ENCODE peak calls at places on chromosomes 1 and 21, in four cellular contexts. B, P, T and G are unnamed samples.

GRCh38 chr1:99682291-99682751 is 36.4 kb downstream of the PALMD start:
- DNase-seq in B (no peak), P (peak), T (no peak), G (no peak)

GRCh38 chr21:45572783-45573451 is 30.7 kb upstream of the SLC19A1 start:
- DNase-seq in B (no peak), P (no peak), T (no peak), G (no peak)

GRCh38 chr1:187744665-187745064 is 915.9 kb downstream of the PLA2G4A start:
- DNase-seq in B (no peak), P (no peak), T (no peak), G (no peak)

GRCh38 chr1:114725230-114725629 is 8.7 kb upstream of the NRAS start:
- DNase-seq in B (no peak), P (no peak), T (no peak), G (no peak)

GRCh38 chr1:34302798-34303197 is 126.1 kb downstream of the C1orf94 start:
- DNase-seq in B (no peak), P (no peak), T (no peak), G (no peak)

GRCh38 chr1:94025383-94026340 is 95.3 kb downstream of the ABCA4 start:
- DNase-seq in B (peak), P (peak), T (peak), G (peak)

GRCh38 chr1:178819123-178819522 is 51.8 kb downstream of the ANGPTL1 start:
- DNase-seq in B (no peak), P (no peak), T (no peak), G (peak)

GRCh38 chr1:32349211-32349708 is 13.0 kb downstream of the FAM229A start:
- DNase-seq in B (no peak), P (no peak), T (no peak), G (peak)

GRCh38 chr1:196059210-196059609 is 549.0 kb downstream of the KCNT2 start:
- DNase-seq in B (peak), P (no peak), T (no peak), G (no peak)

GRCh38 chr1:56551691-56552090 is 27.7 kb downstream of the PLPP3 start:
- DNase-seq in B (no peak), P (no peak), T (no peak), G (no peak)

GRCh38 chr1:2178875-2179274 is 15.7 kb downstream of the FAAP20 start:
- DNase-seq in B (no peak), P (no peak), T (no peak), G (no peak)

GRCh38 chr1:11913291-11913690 is 12.9 kb downstream of the KIAA2013 start:
- DNase-seq in B (no peak), P (no peak), T (no peak), G (peak)

GRCh38 chr1:211326528-211327340 is at the start of gene TRAF5:
- DNase-seq in B (peak), P (no peak), T (no peak), G (no peak)

GRCh38 chr1:184792450-184792969 is 37.9 kb upstream of the EDEM3 start:
- DNase-seq in B (no peak), P (peak), T (peak), G (peak)

GRCh38 chr1:235442788-235443429 is 61.3 kb downstream of the B3GALNT2 start:
- DNase-seq in B (peak), P (no peak), T (peak), G (no peak)

GRCh38 chr1:41975850-41976569 is 57.3 kb upstream of the HIVEP3 start:
- DNase-seq in B (no peak), P (no peak), T (no peak), G (no peak)

GRCh38 chr1:17561252-17561558 is 21.7 kb downstream of the ARHGEF10L start:
- DNase-seq in B (no peak), P (no peak), T (no peak), G (no peak)

GRCh38 chr1:3651011-3651938 is 1.0 kb upstream of the TP73 start:
- DNase-seq in B (no peak), P (no peak), T (no peak), G (no peak)

GRCh38 chr1:3654549-3655281 is 2.4 kb downstream of the TP73 start:
- DNase-seq in B (no peak), P (no peak), T (no peak), G (no peak)

GRCh38 chr1:3651939-3652537 is at the start of gene TP73:
- DNase-seq in B (peak), P (no peak), T (peak), G (no peak)

GRCh38 chr1:3653286-3653618 is 936 bp downstream of the TP73 start:
- DNase-seq in B (peak), P (no peak), T (no peak), G (no peak)

GRCh38 chr1:3652538-3653285 is 396 bp downstream of the TP73 start:
- DNase-seq in B (no peak), P (no peak), T (peak), G (peak)
- TF ChIP-seq TCF7L2 in B (no peak), P (no peak), T (no peak), G (no peak)

DNA sequence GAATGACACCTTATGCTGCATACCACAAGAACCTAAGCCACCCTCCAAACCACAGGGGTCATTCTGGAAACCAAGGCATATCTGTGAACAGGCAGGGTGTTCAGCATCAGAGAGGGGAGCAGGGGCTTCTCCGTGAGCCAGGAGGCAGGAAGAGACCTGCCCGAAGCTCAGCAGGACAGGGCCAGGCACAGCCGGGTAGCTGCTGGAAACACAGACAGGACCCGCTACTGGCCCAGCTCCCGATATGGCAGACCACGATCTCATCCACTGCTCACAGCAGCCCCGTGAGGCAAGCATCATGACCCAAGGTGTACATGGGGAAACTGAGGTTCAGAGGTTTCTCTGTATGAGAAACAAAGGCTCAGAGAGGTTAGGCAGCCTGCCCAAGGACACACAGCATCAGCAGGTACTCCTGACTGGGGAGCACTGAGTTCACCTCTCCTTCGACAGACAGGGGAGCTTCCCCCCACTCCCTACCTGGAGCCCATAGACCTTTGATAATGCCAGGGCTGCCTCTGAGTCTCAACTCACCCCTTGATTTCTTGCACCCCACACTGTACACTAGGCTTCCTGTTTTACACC is 317.7 kb downstream of the MATN1 start:
- DNase-seq in B (no peak), P (no peak), T (no peak), G (no peak)
- TF ChIP-seq TCF7L2 in B (no peak), P (no peak), T (no peak), G (no peak)

GRCh38 chr1:29456685-29457084 is 220.4 kb downstream of the PTPRU start:
- DNase-seq in B (no peak), P (no peak), T (no peak), G (no peak)
- TF ChIP-seq TCF7L2 in B (no peak), P (no peak), T (no peak), G (no peak)

GRCh38 chr1:248402748-248403147 is at the start of gene OR2T1:
- DNase-seq in B (no peak), P (no peak), T (no peak), G (no peak)

GRCh38 chr1:248406721-248407692 is 4.2 kb downstream of the OR2T1 start:
- DNase-seq in B (no peak), P (no peak), T (no peak), G (no peak)

GRCh38 chr1:248404024-248404423 is 1.2 kb downstream of the OR2T1 start:
- DNase-seq in B (peak), P (peak), T (peak), G (no peak)
- TF ChIP-seq TCF7L2 in B (no peak), P (no peak), T (no peak), G (no peak)

DNA sequence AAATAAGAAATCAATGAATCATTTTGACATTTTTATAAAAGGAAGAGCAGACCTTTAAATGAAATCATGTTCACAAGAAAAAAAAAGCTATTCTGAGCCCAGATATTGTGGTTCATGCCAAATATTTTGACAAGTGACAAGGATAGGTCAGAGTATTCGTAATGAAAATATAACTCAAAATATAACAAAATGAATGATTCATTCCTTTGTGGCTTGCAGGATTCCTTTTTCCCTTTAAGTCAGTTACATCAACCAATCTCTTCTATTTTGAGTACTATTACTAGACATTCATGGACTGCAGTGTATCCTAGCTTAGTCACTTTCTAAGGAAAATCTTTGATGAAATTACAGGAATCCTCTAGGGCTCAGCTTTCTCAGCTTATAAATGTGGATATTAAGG is 188.7 kb downstream of the COL11A1 start:
- DNase-seq in B (no peak), P (no peak), T (no peak), G (no peak)
- TF ChIP-seq TCF7L2 in B (no peak), P (no peak), T (no peak), G (no peak)

GRCh38 chr1:101511501-101511900 is 274.7 kb downstream of the S1PR1 start:
- DNase-seq in B (no peak), P (no peak), T (no peak), G (no peak)

GRCh38 chr1:101506541-101507164 is 269.8 kb downstream of the S1PR1 start:
- DNase-seq in B (peak), P (peak), T (peak), G (peak)

GRCh38 chr1:101507547-101507971 is 270.7 kb downstream of the S1PR1 start:
- DNase-seq in B (no peak), P (no peak), T (no peak), G (no peak)

GRCh38 chr1:101509370-101509769 is 272.6 kb downstream of the S1PR1 start:
- DNase-seq in B (no peak), P (no peak), T (no peak), G (no peak)
- TF ChIP-seq TCF7L2 in B (no peak), P (no peak), T (no peak), G (no peak)

GRCh38 chr1:8136766-8137165 is 110.7 kb upstream of the ERRFI1 start:
- DNase-seq in B (no peak), P (no peak), T (no peak), G (no peak)

GRCh38 chr1:8134546-8135235 is 108.6 kb upstream of the ERRFI1 start:
- DNase-seq in B (no peak), P (no peak), T (no peak), G (no peak)

GRCh38 chr1:8133190-8133589 is 107.1 kb upstream of the ERRFI1 start:
- DNase-seq in B (no peak), P (no peak), T (no peak), G (no peak)

GRCh38 chr1:8135250-8135649 is 109.1 kb upstream of the ERRFI1 start:
- DNase-seq in B (no peak), P (no peak), T (no peak), G (no peak)

GRCh38 chr1:8133657-8134430 is 107.7 kb upstream of the ERRFI1 start:
- DNase-seq in B (no peak), P (peak), T (peak), G (peak)
- TF ChIP-seq TCF7L2 in B (no peak), P (peak), T (peak), G (no peak)